ENCODE peak calls at places on chromosomes 2 and 18, in eight cellular contexts. C is cardiac fibroblast; R is T-helper 2 cell; Y is heart left ventricle; K is amniotic stem cell; B is coronary artery; U is activated T-cell treated with anti-CD3 and anti-CD28 coated beads, Interleukin-2, amount 50 U/mL, for 72 hours; I is posterior vena cava. Q is an unnamed sample.

GRCh38 chr2:55334728-55335127 is 65.7 kb upstream of the MTIF2 start:
- DNase-seq in I (no peak), K (no peak), R (no peak), C (no peak), U (no peak), Y (no peak), B (no peak), Q (no peak)

GRCh38 chr2:85537600-85538506 is 1.1 kb upstream of the MAT2A start:
- DNase-seq in Y (peak), B (peak), C (peak), I (peak), R (no peak), U (peak), K (no peak), Q (peak)

GRCh38 chr18:45628979-45629958 is 14.0 kb downstream of the SLC14A2 start:
- DNase-seq in B (no peak), K (no peak), Y (no peak), U (no peak), I (no peak), C (peak), R (no peak), Q (peak)

GRCh38 chr2:112962308-112963175 is 15.3 kb upstream of the IL36G start:
- DNase-seq in Y (no peak), K (no peak), R (no peak), I (no peak), C (no peak), U (no peak), B (no peak), Q (no peak)

GRCh38 chr2:70024284-70024683 is 62.9 kb upstream of the ASPRV1 start:
- DNase-seq in B (no peak), R (no peak), Y (no peak), I (no peak), U (no peak), K (no peak), C (no peak), Q (no peak)

GRCh38 chr2:191866675-191867506 is 20.0 kb upstream of the CAVIN2 start:
- DNase-seq in C (peak), I (no peak), B (no peak), Y (peak), R (no peak), U (no peak), K (peak), Q (peak)

GRCh38 chr2:48219555-48220436 is 310.2 kb upstream of the STON1 start:
- DNase-seq in I (no peak), C (no peak), U (no peak), B (no peak), R (no peak), K (no peak), Y (no peak), Q (no peak)

GRCh38 chr2:152925540-152926448 is 207.4 kb downstream of the ARL6IP6 start:
- DNase-seq in I (no peak), C (peak), R (no peak), K (no peak), B (no peak), Y (peak), U (peak), Q (peak)

GRCh38 chr2:160362018-160362417 is 131.6 kb downstream of the RBMS1 start:
- DNase-seq in B (no peak), Y (no peak), K (no peak), I (no peak), R (no peak), U (no peak), C (no peak), Q (no peak)

GRCh38 chr2:98726172-98726725 is 4.7 kb downstream of the MGAT4A start:
- DNase-seq in Y (no peak), U (no peak), K (no peak), I (no peak), B (no peak), R (no peak), C (no peak), Q (no peak)

GRCh38 chr2:137521653-137522052 is 442.6 kb upstream of the HNMT start:
- DNase-seq in C (no peak), K (no peak), U (no peak), B (no peak), Y (no peak), R (no peak), I (no peak), Q (no peak)

GRCh38 chr2:22904126-22904684 is 480.8 kb upstream of the KLHL29 start:
- DNase-seq in I (no peak), U (peak), Y (no peak), B (no peak), R (no peak), C (peak), K (no peak), Q (no peak)